ENCODE peak calls at places on chromosomes 3 and 15, in nine cellular contexts. E, S, C, U, Z, M, O, P and L are unnamed samples.

GRCh38 chr3:22360197-22360596 is 609.2 kb upstream of the ZNF385D start:
- DNase-seq in C (no peak), E (no peak), O (no peak), Z (no peak), P (no peak), M (no peak), S (no peak), U (no peak), L (no peak)

GRCh38 chr3:190877925-190878324 is 15.4 kb upstream of the GMNC start:
- DNase-seq in Z (no peak), P (peak; percentile 25), O (peak; percentile 49), U (no peak), C (no peak), M (no peak), E (no peak), S (no peak), L (no peak)

GRCh38 chr3:67662733-67663132 is 8.3 kb upstream of the SUCLG2 start:
- DNase-seq in E (no peak), Z (no peak), M (no peak), C (no peak), O (no peak), U (no peak), S (no peak), P (no peak), L (no peak)

GRCh38 chr3:15800327-15800726 is 2.5 kb upstream of the ANKRD28 start:
- DNase-seq in S (no peak), O (no peak), C (no peak), E (no peak), U (no peak), Z (no peak), P (no peak), M (no peak), L (no peak)

GRCh38 chr15:96385195-96385594 is 54.7 kb downstream of the NR2F2 start:
- DNase-seq in E (no peak), P (no peak), Z (no peak), S (no peak), M (no peak), C (no peak), U (no peak), O (no peak), L (no peak)

GRCh38 chr15:76199106-76200082 is 111.9 kb downstream of the ETFA start:
- DNase-seq in S (peak; percentile 40), O (no peak), U (peak; percentile 79), M (peak; percentile 88), E (no peak), P (no peak), Z (no peak), C (no peak), L (no peak)

GRCh38 chr3:10492351-10493201 is 12.8 kb downstream of the ATP2B2 start:
- DNase-seq in Z (no peak), C (no peak), E (no peak), O (no peak), U (no peak), P (no peak), S (no peak), M (no peak), L (no peak)

GRCh38 chr3:75655501-75655904 is 8.6 kb upstream of the FRG2C start:
- DNase-seq in S (no peak), U (no peak), P (no peak), Z (no peak), E (no peak), M (no peak), O (peak; percentile 71), C (no peak), L (no peak)

GRCh38 chr15:70866982-70867644 is 13.2 kb upstream of the LARP6 start:
- DNase-seq in O (no peak), P (no peak), E (no peak), C (no peak), Z (no peak), S (no peak), M (peak; percentile 63), U (no peak), L (no peak)

GRCh38 chr3:132134611-132135010 is 99.8 kb upstream of the CPNE4 start:
- DNase-seq in C (no peak), O (no peak), M (peak; percentile 88), U (no peak), S (no peak), E (no peak), Z (no peak), P (peak; percentile 73), L (no peak)

GRCh38 chr3:48681974-48682610 is 3.6 kb downstream of the NCKIPSD start:
- DNase-seq in U (no peak), P (no peak), S (no peak), Z (no peak), C (no peak), E (no peak), O (no peak), M (no peak), L (no peak)

GRCh38 chr3:177679568-177680441 is 482.5 kb upstream of the TBL1XR1 start:
- DNase-seq in P (no peak), S (no peak), O (no peak), E (no peak), C (no peak), U (peak; percentile 31), Z (no peak), M (peak; percentile 49), L (no peak)

GRCh38 chr15:53072077-53072476 is 281.9 kb upstream of the ONECUT1 start:
- DNase-seq in U (peak; percentile 20), C (peak; percentile 78), E (no peak), S (peak; percentile 95), O (no peak), M (peak; percentile 10), P (peak; percentile 88), Z (peak; percentile 85), L (peak; percentile 85)

GRCh38 chr15:57559875-57560274 is 31.8 kb upstream of the MYZAP start:
- DNase-seq in M (peak; percentile 57), C (peak; percentile 73), P (peak; percentile 69), Z (peak; percentile 67), O (no peak), S (no peak), E (peak; percentile 74), U (peak; percentile 61), L (no peak)
- TF ChIP-seq CTCF in M (peak; percentile 93), C (peak; percentile 87), P (peak; percentile 94), Z (peak; percentile 92), O (peak; percentile 92), S (peak; percentile 87), E (peak; percentile 45), U (peak; percentile 86), L (peak; percentile 80)

GRCh38 chr3:112010631-112011030 is 11.9 kb downstream of the TAGLN3 start:
- DNase-seq in Z (no peak), U (no peak), O (no peak), E (no peak), M (no peak), P (no peak), S (no peak), C (no peak), L (no peak)

GRCh38 chr3:112013784-112014143 is 15.0 kb downstream of the TAGLN3 start:
- DNase-seq in U (no peak), S (no peak), Z (no peak), C (no peak), O (no peak), E (no peak), P (no peak), M (no peak), L (no peak)

GRCh38 chr3:112011376-112011940 is 12.7 kb downstream of the TAGLN3 start:
- DNase-seq in E (no peak), S (no peak), C (no peak), O (no peak), U (no peak), M (no peak), P (no peak), Z (no peak), L (no peak)

GRCh38 chr3:112013058-112013783 is 14.5 kb downstream of the TAGLN3 start:
- DNase-seq in C (peak; percentile 58), O (no peak), U (peak; percentile 57), S (peak; percentile 78), Z (peak; percentile 26), P (peak; percentile 79), E (peak; percentile 68), M (peak; percentile 85), L (no peak)

GRCh38 chr3:112012205-112012604 is 13.5 kb downstream of the TAGLN3 start:
- DNase-seq in Z (no peak), O (no peak), E (no peak), P (no peak), U (no peak), C (no peak), S (no peak), M (no peak), L (no peak)
- TF ChIP-seq CTCF in Z (no peak), O (no peak), E (no peak), P (no peak), U (no peak), C (no peak), S (no peak), M (no peak), L (no peak)

DNA sequence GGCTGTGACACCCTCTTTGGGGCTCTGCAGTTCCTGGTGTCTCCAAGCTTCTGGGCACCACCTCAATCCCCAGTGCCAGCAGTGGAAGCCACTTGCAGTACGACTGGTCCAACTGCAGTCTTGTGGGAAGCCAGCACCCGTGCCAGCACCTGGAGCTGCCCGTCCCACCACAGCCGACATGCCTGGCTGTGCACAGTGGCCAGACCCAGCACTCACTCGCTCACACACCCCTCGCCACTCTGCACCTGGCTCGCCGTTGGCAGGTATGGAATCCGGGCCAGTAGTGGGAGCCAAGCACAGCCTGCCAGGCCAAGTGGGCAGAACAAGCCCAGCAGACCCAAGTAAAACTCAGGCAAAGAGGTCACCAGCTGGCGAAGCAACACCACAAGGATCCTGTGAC is 64.1 kb upstream of the IMPG2 start:
- DNase-seq in E (no peak), S (peak; percentile 57), U (no peak), P (no peak), M (no peak), Z (no peak), C (no peak), O (peak; percentile 51), L (no peak)
- TF ChIP-seq CTCF in E (no peak), S (no peak), U (no peak), P (no peak), M (no peak), Z (no peak), C (no peak), O (no peak), L (no peak)

DNA sequence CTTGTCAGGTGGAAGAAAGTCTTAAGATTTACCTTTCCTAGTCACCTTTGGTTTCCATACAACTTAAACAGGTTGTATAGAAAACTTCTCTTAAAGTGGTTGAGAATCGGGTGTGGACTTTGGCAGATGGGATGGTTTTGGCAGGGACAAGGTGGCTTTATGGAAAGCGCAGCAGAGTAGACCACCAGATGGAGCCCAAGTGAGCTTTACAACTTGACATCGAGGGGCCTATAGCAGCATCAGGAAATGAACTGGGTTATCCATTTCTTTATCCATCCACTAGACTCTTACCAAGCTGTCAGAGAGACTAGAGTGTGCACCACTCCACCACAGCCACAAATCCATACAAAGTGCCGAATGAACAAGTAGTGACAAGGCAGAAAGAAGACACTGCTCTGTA is 85.3 kb upstream of the MBNL1 start:
- DNase-seq in O (no peak), C (peak; percentile 15), S (no peak), P (peak; percentile 62), M (peak; percentile 64), Z (peak; percentile 8), U (peak; percentile 36), E (peak; percentile 40), L (no peak)
- TF ChIP-seq CTCF in O (peak; percentile 33), C (peak; percentile 55), S (peak; percentile 18), P (peak; percentile 49), M (peak; percentile 59), Z (peak; percentile 60), U (peak; percentile 25), E (peak; percentile 13), L (no peak)

DNA sequence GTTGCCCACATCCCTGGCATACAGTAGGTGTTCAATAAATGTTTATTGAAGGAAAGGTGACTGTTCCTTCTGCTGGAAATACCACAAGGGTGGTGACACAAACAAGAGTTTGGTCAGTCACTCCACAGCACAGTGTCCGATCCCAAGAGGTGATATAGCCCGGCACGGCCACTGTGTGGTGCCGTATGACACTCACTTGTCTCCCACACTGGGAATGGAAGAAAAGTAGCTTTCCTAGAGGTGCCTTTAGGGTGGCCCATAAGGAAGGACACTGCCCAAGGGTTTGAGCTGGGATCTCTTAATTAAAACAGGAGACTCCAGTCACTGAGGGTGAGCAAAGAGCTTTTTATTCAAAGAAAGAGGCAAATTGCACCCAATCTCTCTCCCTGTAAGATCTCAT is 40.5 kb downstream of the TGM4 start:
- DNase-seq in P (no peak), E (no peak), M (peak; percentile 16), S (no peak), C (no peak), O (no peak), Z (no peak), U (no peak), L (no peak)
- TF ChIP-seq CTCF in P (no peak), E (no peak), M (peak; percentile 38), S (no peak), C (peak; percentile 47), O (no peak), Z (peak; percentile 15), U (no peak), L (no peak)